ENCODE peak calls at places on chromosomes 16 and 17, in five cellular contexts. Q is activated effector memory CD4-positive, alpha-beta T cell treated with Interleukin-2 at 50 U/mL for 16 hours; C is anterior cingulate cortex; B is pancreas; V is islet precursor cell. U is an unnamed sample.

GRCh38 chr17:13407381-13407780 is 194.3 kb downstream of the HS3ST3A1 start:
- DNase-seq in V (no peak), Q (no peak), B (no peak), C (no peak), U (no peak)

GRCh38 chr17:59001158-59001814 is 105.4 kb downstream of the TRIM37 start:
- DNase-seq in C (no peak), B (peak; percentile 8), V (peak; percentile 72), Q (peak; percentile 39), U (no peak)

GRCh38 chr17:82330322-82331239 is 3.0 kb downstream of the SECTM1 start:
- DNase-seq in C (no peak), V (no peak), Q (no peak), B (no peak), U (no peak)

GRCh38 chr16:50386139-50386538 is 17.4 kb upstream of the BRD7 start:
- DNase-seq in B (no peak), Q (no peak), C (no peak), V (peak; percentile 50), U (no peak)

GRCh38 chr17:65198653-65199382 is 61.6 kb downstream of the RGS9 start:
- DNase-seq in B (peak; percentile 6), C (no peak), V (peak; percentile 77), Q (no peak), U (no peak)

GRCh38 chr16:52069866-52070265 is 477.1 kb downstream of the TOX3 start:
- DNase-seq in Q (no peak), C (no peak), B (no peak), V (no peak), U (no peak)

GRCh38 chr17:62887437-62887836 is 78.6 kb upstream of the TANC2 start:
- DNase-seq in B (no peak), V (no peak), Q (no peak), C (no peak), U (no peak)

GRCh38 chr17:58387834-58388233 is 29.5 kb downstream of the RNF43 start:
- DNase-seq in C (no peak), Q (no peak), B (no peak), V (no peak), U (no peak)

GRCh38 chr17:39861235-39861634 is 2.9 kb downstream of the IKZF3 start:
- DNase-seq in Q (no peak), V (no peak), C (no peak), B (no peak), U (no peak)

GRCh38 chr16:27429330-27429871 is 27.4 kb downstream of the IL21R start:
- DNase-seq in C (no peak), B (no peak), V (peak; percentile 41), Q (no peak), U (no peak)

GRCh38 chr16:30040221-30040620 is 9.2 kb upstream of the TLCD3B start:
- DNase-seq in Q (no peak), V (no peak), C (no peak), B (no peak), U (no peak)

GRCh38 chr17:63918305-63918704 is 334 bp downstream of the GH1 start:
- DNase-seq in B (no peak), C (no peak), Q (no peak), V (peak; percentile 83), U (no peak)

GRCh38 chr17:1710807-1711553 is 803 bp upstream of the TLCD2 start:
- DNase-seq in B (no peak), Q (no peak), V (peak; percentile 84), C (no peak), U (no peak)

GRCh38 chr17:40915721-40916256 is 21.7 kb downstream of the KRT23 start:
- DNase-seq in B (no peak), Q (no peak), V (no peak), C (no peak), U (no peak)

GRCh38 chr17:82239401-82239925 is 10.6 kb downstream of the SLC16A3 start:
- DNase-seq in B (no peak), V (no peak), C (no peak), Q (no peak), U (no peak)

GRCh38 chr17:18184143-18185007 is 747 bp downstream of the ALKBH5 start:
- DNase-seq in B (peak; percentile 48), V (peak; percentile 79), C (no peak), Q (peak; percentile 49), U (peak; percentile 55)

GRCh38 chr17:42135151-42135550 is 12.5 kb downstream of the HSPB9 start:
- DNase-seq in C (no peak), B (no peak), Q (no peak), V (no peak), U (no peak)

GRCh38 chr17:82726427-82726826 is 9.0 kb upstream of the FN3K start:
- DNase-seq in V (no peak), B (no peak), C (no peak), Q (no peak), U (no peak)

GRCh38 chr17:859461-860195 is 77.5 kb downstream of the MRM3 start:
- DNase-seq in Q (no peak), V (no peak), B (no peak), C (no peak), U (no peak)

GRCh38 chr16:86252596-86252995 is 257.7 kb upstream of the FOXF1 start:
- DNase-seq in V (peak; percentile 71), C (no peak), B (no peak), Q (no peak), U (no peak)

GRCh38 chr17:31008374-31009035 is 37.7 kb downstream of the RNF135 start:
- DNase-seq in Q (peak; percentile 49), C (peak; percentile 42), V (peak; percentile 92), B (peak; percentile 64), U (peak; percentile 47)

GRCh38 chr16:86579268-86580062 is 1.1 kb downstream of the FOXL1 start:
- DNase-seq in C (no peak), Q (no peak), V (no peak), B (no peak), U (no peak)

GRCh38 chr17:58352843-58353719 is 1.1 kb upstream of the SUPT4H1 start:
- DNase-seq in Q (no peak), C (no peak), V (peak; percentile 76), B (no peak), U (no peak)

GRCh38 chr17:80254396-80255241 is 6.0 kb upstream of the RNF213 start:
- DNase-seq in C (no peak), Q (peak; percentile 64), B (peak; percentile 64), V (peak; percentile 86), U (no peak)

GRCh38 chr16:85471469-85472431 is 141.4 kb upstream of the GSE1 start:
- DNase-seq in Q (no peak), V (peak; percentile 82), B (peak; percentile 42), C (no peak), U (no peak)

GRCh38 chr16:56932588-56933265 is 785 bp downstream of the HERPUD1 start:
- DNase-seq in C (peak; percentile 73), V (peak; percentile 75), Q (peak; percentile 23), B (peak; percentile 82), U (peak; percentile 67)

GRCh38 chr16:66095676-66096075 is 270.8 kb upstream of the CDH5 start:
- DNase-seq in B (no peak), V (no peak), Q (no peak), C (no peak), U (no peak)

GRCh38 chr16:69848635-69849545 is 86.8 kb downstream of the WWP2 start:
- DNase-seq in Q (no peak), V (peak; percentile 82), B (peak; percentile 87), C (peak; percentile 34), U (peak; percentile 47)

GRCh38 chr17:67672592-67672991 is 45.1 kb upstream of the NOL11 start:
- DNase-seq in B (no peak), C (no peak), Q (no peak), V (no peak), U (no peak)

GRCh38 chr17:36608794-36609497 is 7.6 kb downstream of the MRM1 start:
- DNase-seq in C (peak; percentile 52), B (peak; percentile 25), V (peak; percentile 81), Q (no peak), U (peak; percentile 7)